ENCODE peak calls at places on chromosomes 13 and 19, in five cellular contexts. N, F, U, R and D are unnamed samples.
A peak's percentile ranks its signal among the peaks of the same experiment; 100 is the strongest.

GRCh38 chr13:51912091-51912490 is 50.3 kb downstream of the CCDC70 start:
- DNase-seq in U (no peak), R (no peak), F (no peak), N (no peak), D (no peak)

GRCh38 chr19:13872695-13873389 is 4.1 kb upstream of the NANOS3 start:
- DNase-seq in U (peak; percentile 63), N (no peak), R (no peak), F (peak; percentile 89), D (peak; percentile 22)

GRCh38 chr19:7907544-7907943 is 3.9 kb downstream of the MAP2K7 start:
- DNase-seq in U (no peak), F (no peak), N (no peak), R (no peak), D (no peak)

GRCh38 chr13:113935523-113935922 is 38.4 kb downstream of the C13orf46 start:
- DNase-seq in R (no peak), F (peak; percentile 56), N (no peak), U (no peak), D (no peak)

GRCh38 chr13:57633141-57633949 is 1.8 kb downstream of the PCDH17 start:
- DNase-seq in F (peak; percentile 75), R (peak; percentile 24), U (peak; percentile 1), N (no peak), D (no peak)

GRCh38 chr13:73952683-73953082 is 181.5 kb downstream of the KLF12 start:
- DNase-seq in U (no peak), F (no peak), N (no peak), R (no peak), D (no peak)

GRCh38 chr13:49679244-49679643 is 12.0 kb downstream of the EBPL start:
- DNase-seq in R (no peak), N (peak; percentile 31), F (no peak), U (peak; percentile 28), D (peak; percentile 83)

GRCh38 chr19:11052391-11052790 is 36.9 kb upstream of the LDLR start:
- DNase-seq in N (no peak), R (no peak), F (no peak), U (no peak), D (no peak)

GRCh38 chr13:95437561-95437960 is 115.0 kb upstream of the CLDN10 start:
- DNase-seq in U (no peak), F (no peak), N (no peak), R (peak; percentile 16), D (no peak)

GRCh38 chr13:28117689-28118377 is 17.5 kb upstream of the FLT3 start:
- DNase-seq in F (no peak), N (peak; percentile 16), U (no peak), R (peak; percentile 72), D (peak; percentile 22)

DNA sequence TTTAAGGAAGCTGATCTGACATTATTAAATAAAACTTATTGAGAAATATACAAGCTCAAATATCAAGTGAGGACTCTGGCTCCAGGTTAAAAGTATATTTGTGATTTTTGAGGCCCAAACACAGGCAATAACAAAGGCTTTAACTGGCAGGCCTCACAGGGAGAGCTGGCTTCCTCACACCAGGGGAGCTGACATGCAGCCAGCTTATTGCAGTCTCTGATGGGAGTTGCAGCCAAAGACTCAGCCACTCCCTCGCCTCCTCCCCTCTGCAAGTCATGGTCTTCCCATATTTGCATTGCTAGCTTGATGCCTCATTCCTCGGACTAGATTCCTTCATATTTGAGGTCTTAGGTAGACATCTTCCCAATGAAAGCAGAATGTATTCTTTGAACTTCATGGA is 647.1 kb upstream of the SLITRK6 start:
- DNase-seq in R (no peak), U (no peak), N (peak; percentile 57), F (peak; percentile 33), D (no peak)
- TF ChIP-seq CTCF in R (no peak), U (no peak), N (no peak), F (no peak), D (no peak)

GRCh38 chr13:53198699-53199098 is 170.1 kb downstream of the OLFM4 start:
- DNase-seq in R (no peak), F (no peak), U (no peak), N (no peak), D (no peak)

GRCh38 chr13:53198017-53198416 is 169.4 kb downstream of the OLFM4 start:
- DNase-seq in R (no peak), F (peak; percentile 49), N (no peak), U (no peak), D (no peak)

GRCh38 chr13:53201454-53202225 is 173.0 kb downstream of the OLFM4 start:
- DNase-seq in U (no peak), F (peak; percentile 77), N (no peak), R (no peak), D (no peak)

GRCh38 chr13:53200075-53200474 is 171.5 kb downstream of the OLFM4 start:
- DNase-seq in N (no peak), U (no peak), F (no peak), R (no peak), D (no peak)

GRCh38 chr13:53200498-53201453 is 172.2 kb downstream of the OLFM4 start:
- DNase-seq in N (no peak), U (peak; percentile 13), R (peak; percentile 46), F (peak; percentile 96), D (peak; percentile 0)
- TF ChIP-seq CTCF in N (no peak), U (peak; percentile 20), R (no peak), F (peak; percentile 92), D (peak; percentile 15)

DNA sequence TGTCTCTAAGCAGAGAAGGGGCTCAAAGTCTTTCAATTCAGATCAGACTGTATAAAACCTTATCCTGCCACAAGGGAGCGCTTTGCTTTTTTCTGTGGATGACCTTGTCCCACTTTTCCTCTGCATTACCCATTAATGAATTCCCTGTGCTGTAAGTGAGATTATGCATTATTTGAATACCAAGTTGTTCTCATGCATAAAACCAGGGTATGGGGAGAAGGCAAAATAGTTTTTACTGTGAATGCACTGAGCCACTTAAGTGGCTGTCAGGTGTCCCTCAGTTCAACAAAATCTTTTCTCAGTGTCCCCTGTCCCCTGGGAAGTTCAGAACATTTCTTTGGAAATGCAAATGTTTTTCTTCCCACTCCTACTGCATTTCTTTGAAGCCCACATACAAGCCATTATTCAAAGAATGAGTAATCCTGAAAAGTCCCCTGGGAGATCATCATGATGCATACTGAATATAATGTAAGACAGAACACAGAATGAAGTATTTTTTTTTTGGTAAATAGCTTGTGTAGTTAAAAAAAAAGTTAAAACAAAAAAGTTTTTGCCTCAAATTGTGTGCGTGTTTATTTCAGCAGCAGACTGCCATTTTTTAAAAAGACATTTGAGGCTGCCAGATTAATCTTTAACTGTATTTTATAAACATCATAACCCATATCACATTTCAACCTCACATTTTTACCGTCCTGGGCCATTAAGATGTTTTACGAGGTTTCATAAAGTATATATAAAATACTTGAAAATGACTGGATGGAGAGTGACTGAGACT is 506.7 kb upstream of the PCDH9 start:
- DNase-seq in F (peak; percentile 68), N (peak; percentile 13), R (peak; percentile 5), U (no peak), D (peak; percentile 33)
- TF ChIP-seq CTCF in F (peak; percentile 71), N (no peak), R (peak; percentile 4), U (no peak), D (no peak)

DNA sequence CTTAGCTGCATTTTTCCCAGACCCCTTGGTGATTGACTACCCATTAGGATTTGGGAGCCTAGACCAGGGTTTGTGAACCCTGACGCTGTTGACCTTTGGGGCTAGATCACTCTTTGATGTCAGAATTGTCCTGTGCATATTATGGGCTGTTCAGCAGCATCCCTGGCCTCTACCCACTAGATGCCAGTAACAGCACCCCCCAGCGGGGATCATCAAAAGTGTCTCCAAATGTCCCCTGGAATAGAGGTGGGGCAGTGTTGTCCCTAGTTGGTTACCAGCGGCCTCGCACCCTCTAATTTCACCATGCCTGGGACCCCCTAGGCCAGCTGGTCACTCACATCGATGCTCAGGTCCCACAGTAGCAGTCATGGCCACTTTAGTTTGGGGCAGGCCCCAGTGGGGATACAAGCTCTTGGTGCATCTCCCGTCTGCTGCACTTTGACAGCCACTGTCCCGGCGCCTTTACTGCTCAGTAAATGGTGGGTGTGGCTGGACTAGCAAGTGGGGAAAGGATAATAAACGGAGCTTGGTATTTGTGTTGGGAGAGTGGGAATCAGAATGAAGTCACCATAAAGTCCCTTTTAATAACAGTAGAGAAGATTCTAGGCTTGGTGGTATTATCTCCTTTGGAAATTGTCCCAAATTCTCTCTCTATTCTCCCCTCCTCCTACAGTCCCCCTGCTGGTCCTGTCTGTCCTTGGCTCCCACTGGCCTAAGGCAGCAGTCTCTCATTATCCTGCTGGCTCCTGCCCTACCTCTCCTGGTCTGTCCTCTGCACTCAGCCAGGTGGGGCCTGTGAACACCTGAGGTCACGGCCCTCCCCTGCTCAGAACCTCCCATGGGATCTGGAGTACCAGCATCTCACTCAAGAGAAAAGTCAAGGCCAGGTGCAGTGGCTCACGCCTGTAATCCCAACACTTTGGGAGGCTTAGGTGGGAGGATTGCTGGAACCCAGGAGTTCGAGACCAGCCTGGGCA is 80.6 kb downstream of the SIPA1L3 start:
- DNase-seq in N (no peak), F (peak; percentile 51), R (no peak), U (no peak), D (no peak)
- TF ChIP-seq CTCF in N (no peak), F (peak; percentile 62), R (no peak), U (no peak), D (peak; percentile 7)

DNA sequence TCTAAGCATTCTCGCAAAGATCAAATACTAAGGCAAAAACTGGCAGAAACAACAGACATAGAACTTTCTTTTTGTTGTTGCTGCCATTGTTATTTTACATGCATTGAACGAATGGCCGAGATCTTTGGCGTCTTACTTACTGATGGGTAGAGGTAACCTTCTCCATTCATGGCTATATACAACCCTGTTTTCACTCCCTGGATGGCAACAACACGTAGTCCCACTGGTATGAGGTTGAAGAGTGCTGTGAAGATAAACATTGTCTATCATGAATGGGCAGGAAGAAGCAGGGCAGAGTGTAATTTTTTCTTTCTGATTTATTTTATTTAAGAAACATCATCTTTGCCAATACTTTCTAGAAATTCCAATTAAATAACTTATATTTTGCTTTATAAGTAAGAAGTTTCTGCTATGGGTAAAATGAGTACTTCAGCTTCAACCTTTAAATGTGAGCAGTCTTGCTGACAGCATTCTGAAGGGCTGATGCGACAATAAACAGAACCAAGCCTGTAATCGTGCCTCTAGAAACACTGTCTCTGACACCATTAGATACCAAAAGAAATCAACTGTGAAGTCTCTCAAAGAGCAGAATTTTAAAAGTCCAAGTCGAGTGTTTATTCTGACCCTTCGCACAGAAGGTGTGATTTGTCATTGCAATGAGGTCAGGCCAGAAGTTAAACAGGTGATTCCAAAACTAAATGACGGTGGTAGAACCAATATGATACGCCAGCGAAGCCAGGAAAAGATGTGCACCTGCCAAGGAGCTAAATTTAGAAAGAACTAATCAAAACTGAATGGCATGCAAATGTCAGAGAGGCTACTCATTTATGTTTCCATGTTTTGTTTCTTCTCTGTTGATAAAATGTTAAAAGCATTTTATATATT is 416.4 kb downstream of the ITGBL1 start:
- DNase-seq in N (no peak), R (no peak), U (no peak), F (no peak), D (no peak)
- TF ChIP-seq CTCF in N (no peak), R (no peak), U (no peak), F (no peak), D (no peak)

GRCh38 chr19:36378625-36379509 is at the start of gene ZFP14:
- DNase-seq in F (peak; percentile 97), N (peak; percentile 93), U (peak; percentile 97), R (peak; percentile 95), D (peak; percentile 92)
- TF ChIP-seq CTCF in F (no peak), N (peak; percentile 50), U (no peak), R (no peak), D (peak; percentile 22)

GRCh38 chr13:74978596-74978995 is 503.4 kb downstream of the TBC1D4 start:
- DNase-seq in U (no peak), N (no peak), R (no peak), F (no peak), D (no peak)
- TF ChIP-seq CTCF in U (no peak), N (no peak), R (no peak), F (no peak), D (no peak)

GRCh38 chr19:57279418-57280164 is 694 bp upstream of the ZNF460 start:
- DNase-seq in R (peak; percentile 96), U (peak; percentile 89), N (peak; percentile 97), F (peak; percentile 93), D (peak; percentile 98)
- TF ChIP-seq CTCF in R (peak; percentile 28), U (no peak), N (peak; percentile 32), F (peak; percentile 40), D (no peak)

GRCh38 chr19:18232540-18233223 is 6.4 kb upstream of the PDE4C start:
- DNase-seq in N (no peak), U (peak; percentile 49), R (no peak), F (no peak), D (no peak)
- TF ChIP-seq CTCF in N (peak; percentile 8), U (no peak), R (no peak), F (peak; percentile 47), D (peak; percentile 3)